ENCODE peak calls at places on chromosomes 6 and 20, in seven cellular contexts. T, G, S, U, M, X and V are unnamed samples.
A peak's percentile ranks its signal among the peaks of the same experiment; 100 is the strongest.

GRCh38 chr6:167581637-167582036 is 245.1 kb upstream of the AFDN start:
- DNase-seq in T (no peak), G (peak; percentile 6), S (no peak), U (no peak), M (no peak), X (no peak), V (no peak)

GRCh38 chr6:26104457-26105108 is 17.4 kb downstream of the HFE start:
- DNase-seq in T (no peak), G (peak; percentile 38), S (peak; percentile 31), U (no peak), M (no peak), X (peak; percentile 56), V (peak; percentile 72)

GRCh38 chr6:155120034-155120433 is 124.9 kb downstream of the TIAM2 start:
- DNase-seq in T (no peak), G (no peak), S (no peak), U (no peak), M (no peak), X (no peak), V (no peak)

GRCh38 chr20:36273414-36274247 is 32.5 kb upstream of the DLGAP4 start:
- DNase-seq in T (no peak), G (peak; percentile 19), S (no peak), U (no peak), M (no peak), X (no peak), V (peak; percentile 42)

GRCh38 chr6:90190752-90191393 is 105.8 kb downstream of the BACH2 start:
- DNase-seq in T (no peak), G (no peak), S (no peak), U (no peak), M (no peak), X (no peak), V (peak; percentile 20)

GRCh38 chr20:17634666-17635319 is 47.2 kb downstream of the RRBP1 start:
- DNase-seq in T (no peak), G (peak; percentile 84), S (peak; percentile 72), U (no peak), M (no peak), X (no peak), V (no peak)

GRCh38 chr20:46283426-46283825 is 24.9 kb downstream of the CDH22 start:
- DNase-seq in T (no peak), G (no peak), S (no peak), U (no peak), M (no peak), X (no peak), V (no peak)

GRCh38 chr20:50682947-50683530 is 8.3 kb downstream of the RIPOR3 start:
- DNase-seq in T (no peak), G (no peak), S (no peak), U (no peak), M (peak; percentile 46), X (no peak), V (no peak)

GRCh38 chr6:166540631-166541331 is 45.7 kb downstream of the RAMACL start:
- DNase-seq in T (peak; percentile 90), G (no peak), S (no peak), U (no peak), M (peak; percentile 28), X (no peak), V (peak; percentile 72)

GRCh38 chr20:35831029-35831428 is 59.2 kb downstream of the PHF20 start:
- DNase-seq in T (no peak), G (no peak), S (no peak), U (no peak), M (no peak), X (no peak), V (no peak)

GRCh38 chr6:43278524-43279078 is 19.5 kb upstream of the SLC22A7 start:
- DNase-seq in T (no peak), G (no peak), S (no peak), U (no peak), M (no peak), X (no peak), V (no peak)

GRCh38 chr20:3471397-3472021 is 691 bp downstream of the ATRN start:
- DNase-seq in T (no peak), G (no peak), S (no peak), U (no peak), M (no peak), X (no peak), V (no peak)

GRCh38 chr6:156773476-156773875 is 3.7 kb upstream of the ARID1B start:
- DNase-seq in T (no peak), G (no peak), S (no peak), U (no peak), M (no peak), X (no peak), V (no peak)

GRCh38 chr6:38155144-38155543 is 335.6 kb downstream of the ZFAND3 start:
- DNase-seq in T (no peak), G (no peak), S (no peak), U (no peak), M (no peak), X (peak; percentile 28), V (no peak)

GRCh38 chr20:57384953-57385761 is 6.0 kb upstream of the RBM38 start:
- DNase-seq in T (no peak), G (no peak), S (no peak), U (no peak), M (no peak), X (no peak), V (no peak)

GRCh38 chr6:38522322-38522721 is 117.4 kb downstream of the BTBD9 start:
- DNase-seq in T (no peak), G (peak; percentile 23), S (peak; percentile 16), U (no peak), M (no peak), X (peak; percentile 15), V (no peak)

DNA sequence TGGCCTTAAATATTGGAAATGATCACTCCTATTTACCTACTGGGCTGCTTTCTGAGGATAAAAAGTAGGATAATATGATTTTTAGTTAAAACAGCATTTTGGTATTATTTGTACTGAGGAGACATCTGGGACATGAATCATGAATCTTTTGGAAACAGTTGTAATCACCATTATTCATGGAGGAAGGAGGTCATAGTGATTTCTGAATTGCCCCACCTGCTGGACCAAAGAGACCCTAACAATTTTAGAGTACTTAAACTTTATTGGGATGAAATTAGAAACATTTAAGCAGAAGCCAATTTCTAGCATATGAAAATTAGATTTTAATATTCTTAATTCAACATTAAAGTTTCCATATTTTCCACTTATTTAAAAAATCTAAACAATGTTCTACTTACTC is 108.4 kb upstream of the SIM1 start:
- DNase-seq in T (no peak), G (no peak), S (no peak), U (no peak), M (no peak), X (no peak), V (peak; percentile 5)
- TF ChIP-seq CTCF in T (peak; percentile 19), G (no peak), S (no peak), U (no peak), M (no peak), X (peak; percentile 23), V (peak; percentile 1)

DNA sequence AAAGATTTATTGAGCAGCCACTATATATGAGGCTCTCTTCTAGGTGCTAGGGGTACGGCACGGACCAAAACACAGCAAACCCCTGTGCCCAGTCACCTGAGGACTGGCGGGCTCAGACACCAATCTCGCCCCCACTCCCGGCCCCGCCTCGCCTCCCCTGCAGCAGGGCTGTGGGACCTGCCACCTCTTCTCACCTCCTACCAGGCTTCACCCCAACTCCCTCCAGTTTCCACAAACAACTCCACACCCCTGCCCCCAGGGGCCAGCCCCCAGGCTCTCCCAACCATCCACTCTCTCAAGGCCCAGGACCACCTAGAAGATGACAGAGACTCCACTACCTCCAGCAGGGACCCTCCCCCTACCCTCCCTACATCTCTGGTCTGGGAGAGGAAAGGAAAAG is 6.5 kb downstream of the TFEB start:
- DNase-seq in T (no peak), G (no peak), S (no peak), U (no peak), M (no peak), X (no peak), V (no peak)
- H3K4me3 ChIP-seq in T (peak overlapping the region; percentile 79), G (no peak overlapping the region), S (no peak overlapping the region), U (no peak overlapping the region), M (no peak overlapping the region), X (no peak overlapping the region), V (peak overlapping the region; percentile 83)

GRCh38 chr20:59526242-59527225 is 77.8 kb upstream of the PHACTR3 start:
- DNase-seq in T (no peak), G (no peak), S (no peak), U (no peak), M (no peak), X (peak; percentile 20), V (no peak)
- TF ChIP-seq CTCF in T (peak; percentile 36), G (no peak), S (no peak), U (no peak), M (no peak), X (peak; percentile 36), V (no peak)

GRCh38 chr20:32536861-32537656 is 48.1 kb downstream of the NOL4L start:
- DNase-seq in T (no peak), G (peak; percentile 55), S (no peak), U (peak; percentile 42), M (peak; percentile 90), X (peak; percentile 89), V (peak; percentile 35)
- H3K4me3 ChIP-seq in T (peak overlapping the region; percentile 39), G (peak overlapping the region; percentile 43), S (peak overlapping the region; percentile 32), U (peak overlapping the region; percentile 22), M (peak overlapping the region; percentile 66), X (peak overlapping the region; percentile 46), V (peak overlapping the region; percentile 40)

GRCh38 chr20:63216849-63217471 is 1.0 kb upstream of the YTHDF1 start:
- DNase-seq in T (no peak), G (no peak), S (no peak), U (no peak), M (no peak), X (no peak), V (no peak)
- TF ChIP-seq CTCF in T (no peak), G (no peak), S (no peak), U (no peak), M (no peak), X (no peak), V (no peak)

DNA sequence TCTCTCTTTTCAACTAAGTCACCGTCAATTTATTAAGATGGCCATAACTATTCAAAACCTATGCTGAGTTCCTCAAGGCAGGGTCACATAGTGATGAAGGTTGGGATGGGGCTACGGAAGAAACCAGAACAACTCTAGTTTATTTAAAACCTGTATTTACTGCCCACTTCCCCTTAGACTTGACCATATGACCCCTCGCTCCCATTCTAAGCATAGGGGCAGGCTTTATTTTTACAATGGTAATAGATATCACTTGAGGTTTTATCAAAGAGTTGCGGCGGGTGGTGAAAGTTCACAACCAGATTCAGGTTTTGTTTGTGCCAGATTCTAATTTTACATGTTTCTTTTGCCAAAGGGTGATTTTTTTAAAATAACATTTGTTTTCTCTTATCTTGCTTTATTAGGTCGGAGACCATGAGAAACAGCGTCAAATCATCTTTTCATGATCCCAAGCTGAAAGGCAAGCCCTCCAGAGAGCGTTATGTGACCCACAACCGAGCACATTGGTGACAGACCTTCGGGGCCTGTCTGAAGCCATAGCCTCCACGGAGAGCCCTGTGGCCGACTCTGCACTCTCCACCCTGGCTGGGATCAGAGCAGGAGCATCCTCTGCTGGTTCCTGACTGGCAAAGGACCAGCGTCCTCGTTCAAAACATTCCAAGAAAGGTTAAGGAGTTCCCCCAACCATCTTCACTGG is 5.5 kb downstream of the EDN1 start:
- DNase-seq in T (no peak), G (no peak), S (no peak), U (no peak), M (no peak), X (no peak), V (no peak)
- H3K4me3 ChIP-seq in T (no peak overlapping the region), G (no peak overlapping the region), S (no peak overlapping the region), U (no peak overlapping the region), M (no peak overlapping the region), X (no peak overlapping the region), V (no peak overlapping the region)